ENCODE peak calls at places on chromosome 2, in ten cellular contexts. A is GM12865, T is RKO, C is NCI-H146, L is pancreas, P is BJ, D is choroid plexus epithelial cell, B is foreskin melanocyte, Y is AG08396, O is AG09319. E is an unnamed sample.

GRCh38 chr2:26623541-26624497 is 17.3 kb downstream of the CIB4 start:
- DNase-seq in T (no peak), L (no peak), O (no peak), D (peak), C (no peak), A (no peak), P (no peak), Y (peak), B (no peak), E (no peak)

GRCh38 chr2:40666438-40666837 is 214.5 kb upstream of the SLC8A1 start:
- DNase-seq in D (no peak), Y (no peak), P (peak), O (no peak), B (no peak), T (no peak), L (no peak), C (no peak), A (no peak), E (no peak)

GRCh38 chr2:198312621-198313483 is 508.5 kb downstream of the PLCL1 start:
- DNase-seq in T (no peak), A (no peak), C (no peak), B (no peak), Y (no peak), D (no peak), O (no peak), P (no peak), L (no peak), E (no peak)

GRCh38 chr2:207734264-207734635 is 22.8 kb downstream of the CCNYL1 start:
- DNase-seq in T (peak), A (peak), L (no peak), B (no peak), D (peak), O (no peak), Y (peak), C (no peak), P (no peak), E (no peak)

GRCh38 chr2:207283356-207283755 is 117.6 kb upstream of the KLF7 start:
- DNase-seq in A (peak), D (peak), O (no peak), P (no peak), L (peak), T (no peak), Y (peak), C (no peak), B (peak), E (no peak)

GRCh38 chr2:210997373-210997772 is 441.0 kb downstream of the CPS1 start:
- DNase-seq in D (peak), P (no peak), O (no peak), B (no peak), C (no peak), Y (no peak), L (no peak), T (no peak), A (no peak), E (no peak)

GRCh38 chr2:61016392-61017002 is 1.0 kb upstream of the PEX13 start:
- DNase-seq in P (no peak), D (no peak), O (no peak), T (no peak), A (peak), B (no peak), Y (peak), L (no peak), C (peak), E (peak)

GRCh38 chr2:135744761-135745314 is 3.2 kb downstream of the UBXN4 start:
- DNase-seq in L (no peak), P (no peak), Y (peak), B (no peak), A (peak), D (peak), T (peak), O (no peak), C (peak), E (peak)

GRCh38 chr2:39902103-39902502 is 123.0 kb upstream of the THUMPD2 start:
- DNase-seq in Y (peak), B (no peak), O (no peak), L (no peak), D (peak), T (peak), C (no peak), P (peak), A (no peak), E (no peak)

GRCh38 chr2:68428746-68429145 is 38.3 kb downstream of the FBXO48 start:
- DNase-seq in C (no peak), B (no peak), T (no peak), O (no peak), Y (no peak), D (no peak), P (no peak), A (no peak), L (no peak), E (no peak)

GRCh38 chr2:165825041-165825440 is 31.0 kb upstream of the GALNT3 start:
- DNase-seq in P (no peak), L (no peak), O (no peak), Y (no peak), B (no peak), C (peak), A (no peak), T (no peak), D (peak), E (no peak)

GRCh38 chr2:172311921-172312345 is 115.5 kb upstream of the ITGA6 start:
- DNase-seq in L (no peak), D (peak), A (no peak), P (no peak), Y (no peak), C (no peak), B (no peak), T (no peak), O (no peak), E (no peak)

GRCh38 chr2:230987137-230988020 is 8.5 kb upstream of the SPATA3 start:
- DNase-seq in T (peak), Y (peak), C (peak), B (peak), P (no peak), O (peak), A (peak), D (peak), L (peak), E (peak)

GRCh38 chr2:138271467-138271866 is 230.1 kb upstream of the SPOPL start:
- DNase-seq in B (no peak), C (no peak), A (no peak), Y (no peak), T (no peak), O (no peak), P (no peak), L (no peak), D (no peak), E (no peak)

GRCh38 chr2:237931205-237931721 is 35.6 kb upstream of the UBE2F start:
- DNase-seq in D (peak), L (no peak), T (no peak), B (no peak), C (no peak), O (peak), Y (peak), A (peak), P (peak), E (no peak)

GRCh38 chr2:165675551-165675968 is 118.5 kb downstream of the GALNT3 start:
- DNase-seq in P (no peak), A (no peak), Y (no peak), B (peak), T (no peak), C (peak), O (no peak), L (no peak), D (peak), E (no peak)

GRCh38 chr2:58950795-58951462 is 709.8 kb upstream of the FANCL start:
- DNase-seq in B (no peak), D (no peak), L (no peak), C (no peak), O (no peak), P (no peak), A (no peak), T (no peak), Y (no peak), E (no peak)

GRCh38 chr2:28507806-28508764 is 12.2 kb downstream of the PLB1 start:
- DNase-seq in A (peak), B (no peak), O (no peak), Y (no peak), T (peak), P (no peak), D (peak), C (peak), L (no peak), E (no peak)

GRCh38 chr2:228747478-228747877 is 523.6 kb downstream of the PID1 start:
- DNase-seq in Y (no peak), C (no peak), A (no peak), B (no peak), O (no peak), T (peak), P (no peak), L (no peak), D (no peak), E (no peak)

GRCh38 chr2:109447251-109447661 is 166.5 kb downstream of the SEPTIN10 start:
- DNase-seq in D (peak), T (no peak), A (no peak), Y (peak), L (no peak), P (peak), O (peak), C (no peak), B (no peak), E (no peak)

GRCh38 chr2:85420743-85421705 is 2.5 kb downstream of the SH2D6 start:
- DNase-seq in C (peak), P (no peak), T (peak), O (no peak), A (peak), B (peak), D (peak), L (peak), Y (peak), E (peak)